ENCODE peak calls at places on chromosomes 7 and 10, in four cellular contexts. One of them, this sample, is unnamed.
A peak's percentile ranks its signal among the peaks of the same experiment; 100 is the strongest.

GRCh38 chr7:137313196-137313595 is 30.3 kb downstream of the PTN start:
- DNase-seq in T-cell: no peak
- DNase-seq in pancreas: no peak
- DNase-seq in NCI-H1092: no peak
- DNase-seq in this sample: no peak

GRCh38 chr7:9192969-9193368 is 759.6 kb downstream of the NXPH1 start:
- DNase-seq in T-cell: no peak
- DNase-seq in pancreas: no peak
- DNase-seq in NCI-H1092: no peak
- DNase-seq in this sample: no peak

GRCh38 chr10:113049881-113050280 is 99.8 kb downstream of the TCF7L2 start:
- DNase-seq in T-cell: no peak
- DNase-seq in pancreas: no peak
- DNase-seq in NCI-H1092: no peak
- DNase-seq in this sample: no peak

GRCh38 chr7:45917658-45918057 is 3.4 kb downstream of the IGFBP3 start:
- DNase-seq in T-cell: peak; percentile 69
- DNase-seq in pancreas: peak; percentile 69
- DNase-seq in NCI-H1092: peak; percentile 58
- DNase-seq in this sample: peak; percentile 59

GRCh38 chr7:87570178-87570577 is 30.5 kb downstream of the ABCB1 start:
- DNase-seq in T-cell: no peak
- DNase-seq in pancreas: no peak
- DNase-seq in NCI-H1092: no peak
- DNase-seq in this sample: no peak

GRCh38 chr10:33190406-33190805 is 144.1 kb downstream of the NRP1 start:
- DNase-seq in T-cell: no peak
- DNase-seq in pancreas: no peak
- DNase-seq in NCI-H1092: no peak
- DNase-seq in this sample: no peak

GRCh38 chr7:105713488-105714465 is 132.5 kb upstream of the EFCAB10 start:
- DNase-seq in T-cell: no peak
- DNase-seq in pancreas: no peak
- DNase-seq in NCI-H1092: no peak
- DNase-seq in this sample: no peak

GRCh38 chr7:50418086-50418515 is 32.0 kb downstream of the FIGNL1 start:
- DNase-seq in T-cell: peak; percentile 58
- DNase-seq in pancreas: peak; percentile 55
- DNase-seq in NCI-H1092: peak; percentile 82
- DNase-seq in this sample: peak; percentile 71

GRCh38 chr10:78700413-78700812 is 368.4 kb upstream of the ZMIZ1 start:
- DNase-seq in T-cell: no peak
- DNase-seq in pancreas: peak; percentile 34
- DNase-seq in NCI-H1092: no peak
- DNase-seq in this sample: no peak

GRCh38 chr10:4740471-4740870 is 85.5 kb upstream of the AKR1E2 start:
- DNase-seq in T-cell: no peak
- DNase-seq in pancreas: no peak
- DNase-seq in NCI-H1092: no peak
- DNase-seq in this sample: no peak